ENCODE peak calls at places on chromosomes 4 and X, in four cellular contexts. R, W, D and V are unnamed samples.

GRCh38 chr4:145278341-145279121 is 98.1 kb upstream of the OTUD4 start:
- DNase-seq in R (no peak), W (no peak), D (no peak), V (no peak)

GRCh38 chr4:109977854-109978501 is 65.3 kb downstream of the EGF start:
- DNase-seq in R (no peak), W (peak; percentile 18), D (no peak), V (no peak)

GRCh38 chr4:57270350-57270749 is 160.2 kb upstream of the IGFBP7 start:
- DNase-seq in R (no peak), W (no peak), D (no peak), V (no peak)

GRCh38 chrX:54198262-54198661 is 15.2 kb upstream of the FAM120C start:
- DNase-seq in R (no peak), W (no peak), D (no peak), V (no peak)

GRCh38 chrX:23557070-23557469 is 110.2 kb upstream of the PRDX4 start:
- DNase-seq in R (no peak), W (peak; percentile 53), D (no peak), V (no peak)

GRCh38 chrX:70755850-70756249 is 152.7 kb downstream of the TEX11 start:
- DNase-seq in R (peak; percentile 48), W (no peak), D (no peak), V (peak; percentile 80)

GRCh38 chr4:106032851-106033286 is 137.6 kb downstream of the NPNT start:
- DNase-seq in R (no peak), W (peak; percentile 37), D (no peak), V (no peak)

GRCh38 chr4:3384391-3384770 is 57.4 kb upstream of the HGFAC start:
- DNase-seq in R (peak; percentile 39), W (no peak), D (no peak), V (no peak)

GRCh38 chrX:46179748-46180147 is 365.5 kb downstream of the ZNF674 start:
- DNase-seq in R (no peak), W (no peak), D (no peak), V (no peak)

GRCh38 chr4:147793973-147794690 is 62.2 kb downstream of the ARHGAP10 start:
- DNase-seq in R (no peak), W (no peak), D (no peak), V (no peak)

GRCh38 chr4:182745268-182745667 is 171.9 kb downstream of the DCTD start:
- DNase-seq in R (no peak), W (no peak), D (no peak), V (no peak)

GRCh38 chrX:72115380-72115779 is 16.3 kb downstream of the RTL5 start:
- DNase-seq in R (no peak), W (no peak), D (no peak), V (no peak)

GRCh38 chr4:105093975-105094374 is 52.7 kb upstream of the TET2 start:
- DNase-seq in R (no peak), W (no peak), D (no peak), V (no peak)

GRCh38 chr4:62771656-62772557 is 1571.8 kb downstream of the ADGRL3 start:
- DNase-seq in R (peak; percentile 42), W (no peak), D (no peak), V (no peak)

GRCh38 chr4:175770555-175770954 is 41.5 kb downstream of the GPM6A start:
- DNase-seq in R (no peak), W (no peak), D (no peak), V (no peak)

GRCh38 chrX:46683023-46683422 is 75.9 kb downstream of the SLC9A7 start:
- DNase-seq in R (no peak), W (peak; percentile 0), D (no peak), V (no peak)

GRCh38 chrX:9862953-9863352 is 76.7 kb downstream of the SHROOM2 start:
- DNase-seq in R (no peak), W (no peak), D (no peak), V (no peak)

GRCh38 chrX:139692506-139692849 is 15.5 kb downstream of the MCF2 start:
- DNase-seq in R (peak; percentile 51), W (no peak), D (no peak), V (no peak)

GRCh38 chrX:130086414-130087207 is 23.7 kb downstream of the ELF4 start:
- DNase-seq in R (no peak), W (no peak), D (no peak), V (no peak)

GRCh38 chr4:26058537-26058936 is 144.5 kb downstream of the SMIM20 start:
- DNase-seq in R (no peak), W (no peak), D (peak; percentile 32), V (no peak)
- H3K9ac ChIP-seq in R (no peak overlapping the region), W (no peak overlapping the region), D (no peak overlapping the region), V (no peak overlapping the region)

GRCh38 chr4:98641393-98641792 is 17.0 kb downstream of the TSPAN5 start:
- DNase-seq in R (no peak), W (no peak), D (no peak), V (no peak)

GRCh38 chr4:98638661-98639060 is 19.8 kb downstream of the TSPAN5 start:
- DNase-seq in R (no peak), W (no peak), D (no peak), V (no peak)

GRCh38 chr4:98639108-98639507 is 19.3 kb downstream of the TSPAN5 start:
- DNase-seq in R (no peak), W (no peak), D (no peak), V (no peak)

GRCh38 chr4:98641906-98642668 is 16.3 kb downstream of the TSPAN5 start:
- DNase-seq in R (no peak), W (no peak), D (no peak), V (no peak)

GRCh38 chr4:98639523-98639922 is 18.9 kb downstream of the TSPAN5 start:
- DNase-seq in R (no peak), W (no peak), D (peak; percentile 20), V (no peak)
- H3K4me3 ChIP-seq in R (no peak overlapping the region), W (no peak overlapping the region), D (no peak overlapping the region), V (no peak overlapping the region)

DNA sequence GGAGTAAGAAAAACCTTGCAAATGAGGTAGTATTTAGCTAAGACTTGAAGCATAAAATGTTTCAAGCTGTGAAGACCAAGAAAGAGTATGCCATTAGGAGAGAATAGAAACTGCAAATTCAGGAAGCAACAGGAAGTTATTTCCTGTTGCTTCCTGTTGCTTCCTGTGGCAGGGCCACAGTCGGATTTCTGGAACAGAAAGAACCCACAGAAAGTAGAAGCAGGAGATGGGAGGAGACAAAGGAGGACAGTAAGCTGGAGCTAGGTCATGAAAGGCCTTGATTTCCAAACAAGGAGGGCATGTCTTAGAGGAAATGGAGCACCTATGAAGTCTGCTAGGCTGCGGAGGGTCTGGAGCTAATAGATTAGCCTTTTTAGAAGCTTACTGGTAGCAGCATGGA is 17.2 kb downstream of the ASB11 start:
- DNase-seq in R (no peak), W (no peak), D (no peak), V (no peak)
- TF ChIP-seq SUZ12 in R (no peak), W (no peak), D (no peak), V (no peak)

GRCh38 chrX:31233941-31234496 is 162.2 kb upstream of the FTHL17 start:
- DNase-seq in R (no peak), W (no peak), D (no peak), V (peak; percentile 71)

GRCh38 chrX:31232506-31232905 is 160.7 kb upstream of the FTHL17 start:
- DNase-seq in R (no peak), W (no peak), D (no peak), V (peak; percentile 18)

GRCh38 chrX:31240982-31241381 is 169.1 kb upstream of the FTHL17 start:
- DNase-seq in R (no peak), W (no peak), D (no peak), V (no peak)

GRCh38 chrX:31237189-31237588 is 165.3 kb upstream of the FTHL17 start:
- DNase-seq in R (no peak), W (no peak), D (no peak), V (no peak)

DNA sequence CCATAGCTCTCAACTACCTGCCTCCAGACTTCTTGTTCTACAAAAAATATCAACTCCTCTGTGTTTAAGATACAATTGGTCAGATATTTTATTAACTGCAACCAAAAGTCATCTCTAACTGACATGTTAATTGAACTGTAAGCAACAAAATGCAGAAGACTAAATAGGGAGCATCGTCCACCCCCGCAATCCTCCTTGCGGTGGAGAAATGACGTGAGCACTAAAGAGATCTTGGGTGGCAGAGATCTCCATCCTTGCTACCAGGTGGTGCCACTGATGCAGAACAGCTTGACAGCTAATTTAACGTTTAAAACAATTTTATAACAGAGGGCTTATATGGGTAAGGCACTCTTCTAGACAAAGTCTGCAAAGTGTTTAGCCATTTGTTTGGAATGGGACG is 164.4 kb upstream of the FTHL17 start:
- DNase-seq in R (no peak), W (no peak), D (no peak), V (no peak)
- H3K9ac ChIP-seq in R (no peak overlapping the region), W (no peak overlapping the region), D (no peak overlapping the region), V (no peak overlapping the region)

GRCh38 chr4:138671106-138671505 is 344.5 kb upstream of the NOCT start:
- DNase-seq in R (no peak), W (no peak), D (no peak), V (no peak)

GRCh38 chr4:138668309-138668708 is 347.3 kb upstream of the NOCT start:
- DNase-seq in R (no peak), W (no peak), D (no peak), V (no peak)

GRCh38 chr4:138670681-138671080 is 344.9 kb upstream of the NOCT start:
- DNase-seq in R (no peak), W (no peak), D (no peak), V (no peak)

GRCh38 chr4:138671606-138672084 is 343.9 kb upstream of the NOCT start:
- DNase-seq in R (no peak), W (no peak), D (no peak), V (no peak)

DNA sequence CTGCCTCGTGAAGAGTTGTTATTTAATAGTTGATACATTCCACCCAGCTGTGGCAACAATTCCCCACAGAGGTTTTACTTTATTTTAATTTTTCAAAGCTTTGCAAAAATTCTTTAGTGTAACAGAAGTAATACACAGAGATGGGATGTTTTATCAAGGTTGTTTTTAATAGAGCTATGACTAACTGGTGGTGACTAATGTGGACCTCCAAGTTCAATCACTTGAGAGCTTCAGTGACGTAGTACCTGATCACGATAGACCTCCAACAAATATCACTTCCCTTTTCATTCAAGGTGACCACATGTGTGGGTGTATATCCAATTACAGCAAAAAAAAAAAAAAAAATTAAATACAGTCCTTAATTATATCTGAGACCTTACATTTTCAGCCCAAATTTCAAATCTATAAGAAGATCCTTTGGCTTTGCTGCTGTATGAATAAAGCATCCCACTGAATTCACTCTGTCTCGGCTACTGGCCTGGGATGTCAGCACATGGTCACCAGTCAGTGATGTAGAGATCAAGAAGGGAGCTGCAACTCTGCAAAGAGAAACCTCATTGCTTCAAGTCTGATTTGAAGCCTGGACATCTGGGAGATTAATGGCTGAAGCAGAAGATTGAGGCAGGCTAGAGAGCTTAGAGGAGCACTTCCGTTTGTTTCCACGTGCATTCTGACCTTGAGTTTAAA is 346.0 kb upstream of the NOCT start:
- DNase-seq in R (no peak), W (no peak), D (no peak), V (no peak)
- H3K4me3 ChIP-seq in R (no peak overlapping the region), W (no peak overlapping the region), D (no peak overlapping the region), V (no peak overlapping the region)

GRCh38 chr4:74018771-74019170 is 19.7 kb downstream of the CXCL3 start:
- DNase-seq in R (no peak), W (no peak), D (no peak), V (no peak)
- TF ChIP-seq SUZ12 in R (no peak), W (no peak), D (no peak), V (no peak)

GRCh38 chrX:135521405-135522131 is 1.1 kb downstream of the INTS6L start:
- DNase-seq in R (peak; percentile 59), W (no peak), D (peak; percentile 64), V (peak; percentile 48)

GRCh38 chrX:135522132-135522530 is 1.7 kb downstream of the INTS6L start:
- DNase-seq in R (no peak), W (no peak), D (no peak), V (no peak)

GRCh38 chrX:135520022-135520552 is 373 bp upstream of the INTS6L start:
- DNase-seq in R (no peak), W (no peak), D (no peak), V (no peak)

GRCh38 chrX:135520553-135521404 is at the start of gene INTS6L:
- DNase-seq in R (peak; percentile 70), W (no peak), D (peak; percentile 82), V (peak; percentile 68)

GRCh38 chrX:135522878-135523693 is 2.6 kb downstream of the INTS6L start:
- DNase-seq in R (no peak), W (no peak), D (no peak), V (no peak)
- H3K9ac ChIP-seq in R (no peak overlapping the region), W (no peak overlapping the region), D (peak overlapping the region; percentile 32), V (no peak overlapping the region)